ENCODE peak calls at places on chromosomes 4 and X, in nine cellular contexts. One of them, this sample, is unnamed.

GRCh38 chr4:100257567-100257966 is 67.3 kb upstream of the DDIT4L start:
- DNase-seq in sigmoid colon: no peak
- DNase-seq in body of pancreas: no peak
- DNase-seq in H9: peak
- DNase-seq in A549: peak
- DNase-seq in upper lobe of left lung: no peak
- DNase-seq in aorta: no peak
- DNase-seq in stomach: no peak
- DNase-seq in breast epithelium: no peak
- DNase-seq in this sample: no peak

GRCh38 chr4:164252286-164252685 is 501.6 kb upstream of the SMIM31 start:
- DNase-seq in aorta: no peak
- DNase-seq in breast epithelium: no peak
- DNase-seq in upper lobe of left lung: no peak
- DNase-seq in stomach: no peak
- DNase-seq in body of pancreas: no peak
- DNase-seq in H9: peak
- DNase-seq in A549: no peak
- DNase-seq in sigmoid colon: no peak
- DNase-seq in this sample: peak

GRCh38 chr4:32485976-32486375 is 1765.8 kb downstream of the PCDH7 start:
- DNase-seq in aorta: no peak
- DNase-seq in breast epithelium: no peak
- DNase-seq in A549: no peak
- DNase-seq in stomach: no peak
- DNase-seq in body of pancreas: no peak
- DNase-seq in H9: no peak
- DNase-seq in upper lobe of left lung: no peak
- DNase-seq in sigmoid colon: no peak
- DNase-seq in this sample: peak

GRCh38 chr4:126727461-126727860 is 905.3 kb upstream of the INTU start:
- DNase-seq in body of pancreas: no peak
- DNase-seq in sigmoid colon: no peak
- DNase-seq in stomach: no peak
- DNase-seq in aorta: no peak
- DNase-seq in H9: no peak
- DNase-seq in A549: no peak
- DNase-seq in breast epithelium: no peak
- DNase-seq in upper lobe of left lung: no peak
- DNase-seq in this sample: no peak

GRCh38 chr4:126386512-126386911 is 1071.8 kb downstream of the FAT4 start:
- DNase-seq in sigmoid colon: no peak
- DNase-seq in body of pancreas: no peak
- DNase-seq in upper lobe of left lung: no peak
- DNase-seq in H9: no peak
- DNase-seq in A549: no peak
- DNase-seq in breast epithelium: no peak
- DNase-seq in aorta: no peak
- DNase-seq in stomach: no peak
- DNase-seq in this sample: no peak

GRCh38 chr4:742742-743311 is 37.2 kb downstream of the PCGF3 start:
- DNase-seq in aorta: peak
- DNase-seq in body of pancreas: peak
- DNase-seq in A549: peak
- DNase-seq in sigmoid colon: peak
- DNase-seq in breast epithelium: no peak
- DNase-seq in stomach: peak
- DNase-seq in upper lobe of left lung: peak
- DNase-seq in H9: peak
- DNase-seq in this sample: peak

GRCh38 chrX:19617550-19617949 is 102.2 kb upstream of the MAP3K15 start:
- DNase-seq in stomach: no peak
- DNase-seq in body of pancreas: no peak
- DNase-seq in A549: no peak
- DNase-seq in sigmoid colon: no peak
- DNase-seq in aorta: no peak
- DNase-seq in upper lobe of left lung: no peak
- DNase-seq in breast epithelium: no peak
- DNase-seq in H9: no peak
- DNase-seq in this sample: no peak

GRCh38 chr4:146095091-146095690 is 80.3 kb upstream of the LSM6 start:
- DNase-seq in H9: no peak
- DNase-seq in upper lobe of left lung: no peak
- DNase-seq in sigmoid colon: no peak
- DNase-seq in stomach: no peak
- DNase-seq in body of pancreas: peak
- DNase-seq in aorta: no peak
- DNase-seq in breast epithelium: no peak
- DNase-seq in A549: peak
- DNase-seq in this sample: no peak

GRCh38 chrX:22575161-22575845 is 302.6 kb downstream of the CBLL2 start:
- DNase-seq in body of pancreas: no peak
- DNase-seq in breast epithelium: no peak
- DNase-seq in A549: no peak
- DNase-seq in upper lobe of left lung: no peak
- DNase-seq in H9: no peak
- DNase-seq in sigmoid colon: no peak
- DNase-seq in aorta: no peak
- DNase-seq in stomach: no peak
- DNase-seq in this sample: no peak

GRCh38 chr4:87360338-87360935 is 30.6 kb downstream of the HSD17B11 start:
- DNase-seq in breast epithelium: no peak
- DNase-seq in H9: no peak
- DNase-seq in stomach: no peak
- DNase-seq in body of pancreas: peak
- DNase-seq in aorta: no peak
- DNase-seq in A549: no peak
- DNase-seq in sigmoid colon: no peak
- DNase-seq in upper lobe of left lung: no peak
- DNase-seq in this sample: no peak
- H3K27ac ChIP-seq in breast epithelium: no peak
- H3K27ac ChIP-seq in H9: no peak
- H3K27ac ChIP-seq in stomach: no peak
- H3K27ac ChIP-seq in body of pancreas: no peak
- H3K27ac ChIP-seq in aorta: no peak
- H3K27ac ChIP-seq in A549: no peak
- H3K27ac ChIP-seq in sigmoid colon: no peak
- H3K27ac ChIP-seq in upper lobe of left lung: no peak
- H3K27ac ChIP-seq in this sample: no peak

DNA sequence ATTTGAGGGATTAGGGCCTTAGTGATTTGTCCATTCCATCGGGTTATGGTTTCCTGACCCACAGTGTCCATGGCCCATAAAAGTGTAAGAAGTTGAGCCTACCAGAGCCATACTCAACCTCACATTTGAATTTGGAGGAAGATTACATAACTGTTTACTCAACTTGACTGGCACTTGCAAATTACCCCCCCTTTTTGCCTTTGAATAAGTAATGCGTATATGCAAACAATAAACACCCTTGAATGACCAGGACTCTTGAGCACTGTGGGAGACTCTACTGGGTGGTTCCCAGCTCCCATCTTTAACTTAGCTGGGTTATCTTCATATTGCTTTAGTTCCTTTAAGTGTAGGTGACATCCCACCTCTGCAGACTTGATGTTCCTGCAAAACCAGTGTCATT is 30.6 kb upstream of the STIM2 start:
- DNase-seq in stomach: no peak
- DNase-seq in aorta: no peak
- DNase-seq in sigmoid colon: no peak
- DNase-seq in H9: no peak
- DNase-seq in body of pancreas: no peak
- DNase-seq in A549: no peak
- DNase-seq in upper lobe of left lung: no peak
- DNase-seq in breast epithelium: no peak
- DNase-seq in this sample: no peak
- H3K27ac ChIP-seq in stomach: no peak
- H3K27ac ChIP-seq in aorta: no peak
- H3K27ac ChIP-seq in sigmoid colon: no peak
- H3K27ac ChIP-seq in H9: no peak
- H3K27ac ChIP-seq in body of pancreas: peak
- H3K27ac ChIP-seq in A549: no peak
- H3K27ac ChIP-seq in upper lobe of left lung: no peak
- H3K27ac ChIP-seq in breast epithelium: no peak
- H3K27ac ChIP-seq in this sample: no peak

DNA sequence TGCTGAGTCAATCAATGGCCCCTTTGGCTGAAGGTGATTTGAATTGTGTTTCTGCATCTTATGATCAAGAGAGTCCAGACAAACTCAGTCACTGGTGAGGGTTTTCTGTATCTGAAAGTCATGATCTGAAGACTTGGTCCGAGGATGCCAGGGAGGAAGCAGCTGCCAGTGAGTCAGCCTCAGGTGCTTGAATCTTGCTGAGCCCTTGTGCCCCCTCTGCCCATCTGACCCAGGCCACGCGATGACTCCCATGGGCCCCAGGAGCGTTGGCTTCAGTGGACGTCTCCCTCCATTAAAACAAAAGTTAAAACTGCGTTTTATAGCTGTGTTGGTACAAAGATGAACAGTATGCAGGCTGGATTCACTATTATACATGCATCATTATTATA is 62.0 kb downstream of the HTRA3 start:
- DNase-seq in upper lobe of left lung: no peak
- DNase-seq in H9: no peak
- DNase-seq in body of pancreas: no peak
- DNase-seq in aorta: peak
- DNase-seq in A549: no peak
- DNase-seq in breast epithelium: no peak
- DNase-seq in stomach: peak
- DNase-seq in sigmoid colon: peak
- DNase-seq in this sample: no peak
- H3K27ac ChIP-seq in upper lobe of left lung: no peak
- H3K27ac ChIP-seq in H9: no peak
- H3K27ac ChIP-seq in body of pancreas: no peak
- H3K27ac ChIP-seq in aorta: no peak
- H3K27ac ChIP-seq in A549: no peak
- H3K27ac ChIP-seq in breast epithelium: no peak
- H3K27ac ChIP-seq in stomach: no peak
- H3K27ac ChIP-seq in sigmoid colon: no peak
- H3K27ac ChIP-seq in this sample: no peak

GRCh38 chr4:153432971-153433752 is 33.0 kb upstream of the TMEM131L start:
- DNase-seq in body of pancreas: peak
- DNase-seq in A549: peak
- DNase-seq in aorta: no peak
- DNase-seq in H9: peak
- DNase-seq in sigmoid colon: peak
- DNase-seq in stomach: peak
- DNase-seq in upper lobe of left lung: no peak
- DNase-seq in breast epithelium: peak
- DNase-seq in this sample: no peak
- H3K27ac ChIP-seq in body of pancreas: peak
- H3K27ac ChIP-seq in A549: no peak
- H3K27ac ChIP-seq in aorta: no peak
- H3K27ac ChIP-seq in H9: no peak
- H3K27ac ChIP-seq in sigmoid colon: peak
- H3K27ac ChIP-seq in stomach: peak
- H3K27ac ChIP-seq in upper lobe of left lung: peak
- H3K27ac ChIP-seq in breast epithelium: no peak
- H3K27ac ChIP-seq in this sample: no peak

GRCh38 chrX:1449581-1450149 is 3.0 kb downstream of the ASMTL start:
- DNase-seq in H9: peak
- DNase-seq in A549: no peak
- DNase-seq in breast epithelium: no peak
- DNase-seq in body of pancreas: no peak
- DNase-seq in sigmoid colon: no peak
- DNase-seq in stomach: no peak
- DNase-seq in aorta: no peak
- DNase-seq in upper lobe of left lung: no peak
- DNase-seq in this sample: no peak

GRCh38 chrX:1451676-1452496 is 823 bp downstream of the ASMTL start:
- DNase-seq in stomach: peak
- DNase-seq in breast epithelium: no peak
- DNase-seq in body of pancreas: no peak
- DNase-seq in sigmoid colon: peak
- DNase-seq in H9: peak
- DNase-seq in A549: no peak
- DNase-seq in aorta: peak
- DNase-seq in upper lobe of left lung: no peak
- DNase-seq in this sample: no peak

GRCh38 chrX:1452497-1453389 is at the start of gene ASMTL:
- DNase-seq in sigmoid colon: peak
- DNase-seq in breast epithelium: peak
- DNase-seq in upper lobe of left lung: peak
- DNase-seq in stomach: peak
- DNase-seq in aorta: peak
- DNase-seq in A549: peak
- DNase-seq in body of pancreas: peak
- DNase-seq in H9: peak
- DNase-seq in this sample: no peak

GRCh38 chrX:1450381-1451161 is 2.1 kb downstream of the ASMTL start:
- DNase-seq in body of pancreas: no peak
- DNase-seq in sigmoid colon: peak
- DNase-seq in A549: no peak
- DNase-seq in breast epithelium: no peak
- DNase-seq in H9: peak
- DNase-seq in upper lobe of left lung: no peak
- DNase-seq in stomach: no peak
- DNase-seq in aorta: peak
- DNase-seq in this sample: no peak

GRCh38 chrX:1451251-1451675 is 1.4 kb downstream of the ASMTL start:
- DNase-seq in upper lobe of left lung: no peak
- DNase-seq in A549: no peak
- DNase-seq in H9: peak
- DNase-seq in body of pancreas: no peak
- DNase-seq in stomach: no peak
- DNase-seq in aorta: peak
- DNase-seq in sigmoid colon: peak
- DNase-seq in breast epithelium: no peak
- DNase-seq in this sample: no peak
- H3K27ac ChIP-seq in upper lobe of left lung: no peak
- H3K27ac ChIP-seq in A549: no peak
- H3K27ac ChIP-seq in H9: no peak
- H3K27ac ChIP-seq in body of pancreas: no peak
- H3K27ac ChIP-seq in stomach: peak
- H3K27ac ChIP-seq in aorta: no peak
- H3K27ac ChIP-seq in sigmoid colon: peak
- H3K27ac ChIP-seq in breast epithelium: peak
- H3K27ac ChIP-seq in this sample: no peak

GRCh38 chr4:2399216-2399615 is 19.2 kb downstream of the ZFYVE28 start:
- DNase-seq in aorta: no peak
- DNase-seq in body of pancreas: no peak
- DNase-seq in upper lobe of left lung: no peak
- DNase-seq in H9: no peak
- DNase-seq in A549: no peak
- DNase-seq in stomach: no peak
- DNase-seq in sigmoid colon: no peak
- DNase-seq in breast epithelium: no peak
- DNase-seq in this sample: no peak
- H3K27ac ChIP-seq in aorta: no peak
- H3K27ac ChIP-seq in body of pancreas: no peak
- H3K27ac ChIP-seq in upper lobe of left lung: no peak
- H3K27ac ChIP-seq in H9: no peak
- H3K27ac ChIP-seq in A549: no peak
- H3K27ac ChIP-seq in stomach: no peak
- H3K27ac ChIP-seq in sigmoid colon: no peak
- H3K27ac ChIP-seq in breast epithelium: no peak
- H3K27ac ChIP-seq in this sample: no peak